ENCODE peak calls at places on chromosomes 7 and 10, in four cellular contexts. H, K, R and M are unnamed samples.

GRCh38 chr10:55476129-55476528 is 675.1 kb upstream of the PCDH15 start:
- DNase-seq in H (no peak), K (no peak), R (no peak), M (no peak)

GRCh38 chr10:86583983-86584382 is 62.4 kb upstream of the WAPL start:
- DNase-seq in H (no peak), K (no peak), R (no peak), M (no peak)

GRCh38 chr10:100766693-100767427 is 21.5 kb downstream of the PAX2 start:
- DNase-seq in H (no peak), K (no peak), R (no peak), M (no peak)

GRCh38 chr10:68106656-68107055 is 2.6 kb upstream of the MYPN start:
- DNase-seq in H (peak), K (no peak), R (no peak), M (no peak)

GRCh38 chr7:34849163-34849960 is 187.9 kb downstream of the DPY19L1 start:
- DNase-seq in H (no peak), K (peak), R (no peak), M (no peak)

GRCh38 chr7:64887756-64888508 is 15.1 kb upstream of the ZNF273 start:
- DNase-seq in H (no peak), K (no peak), R (no peak), M (no peak)

GRCh38 chr7:100559127-100559526 is 14.6 kb downstream of the SAP25 start:
- DNase-seq in H (no peak), K (no peak), R (no peak), M (no peak)

GRCh38 chr7:150428671-150429451 is 21.6 kb upstream of the GIMAP8 start:
- DNase-seq in H (no peak), K (no peak), R (no peak), M (no peak)

GRCh38 chr7:45073843-45074737 is 14.7 kb downstream of the NACAD start:
- DNase-seq in H (no peak), K (no peak), R (no peak), M (no peak)

GRCh38 chr7:152050547-152050971 is 25.1 kb downstream of the GALNT11 start:
- DNase-seq in H (no peak), K (no peak), R (no peak), M (no peak)

GRCh38 chr10:35386594-35387174 is 50.4 kb downstream of the CCNY start:
- DNase-seq in H (no peak), K (peak), R (no peak), M (no peak)

GRCh38 chr10:125001313-125002043 is 59.6 kb downstream of the ZRANB1 start:
- DNase-seq in H (no peak), K (no peak), R (no peak), M (peak)

GRCh38 chr10:109889867-109890266 is 33.4 kb downstream of the XPNPEP1 start:
- DNase-seq in H (no peak), K (peak), R (no peak), M (no peak)

GRCh38 chr10:49817845-49818244 is 55.7 kb upstream of the OGDHL start:
- DNase-seq in H (no peak), K (peak), R (no peak), M (no peak)

GRCh38 chr7:46839651-46840050 is 742.3 kb downstream of the TNS3 start:
- DNase-seq in H (no peak), K (peak), R (no peak), M (no peak)

GRCh38 chr7:149147730-149148653 is 739 bp downstream of the ZNF398 start:
- DNase-seq in H (no peak), K (peak), R (peak), M (peak)

GRCh38 chr10:6044651-6045599 is 17.2 kb downstream of the IL2RA start:
- DNase-seq in H (no peak), K (no peak), R (no peak), M (no peak)

GRCh38 chr7:51774178-51774577 is 457.6 kb upstream of the COBL start:
- DNase-seq in H (no peak), K (no peak), R (no peak), M (no peak)

GRCh38 chr10:88791924-88792323 is 10.6 kb upstream of the LIPM start:
- DNase-seq in H (peak), K (peak), R (no peak), M (no peak)

GRCh38 chr10:130427216-130427722 is 291.1 kb downstream of the GLRX3 start:
- DNase-seq in H (no peak), K (no peak), R (no peak), M (no peak)

GRCh38 chr7:38630720-38631673 is at the start of gene AMPH:
- DNase-seq in H (no peak), K (peak), R (peak), M (no peak)

GRCh38 chr10:3435671-3436070 is 263.1 kb upstream of the PITRM1 start:
- DNase-seq in H (no peak), K (peak), R (no peak), M (no peak)

GRCh38 chr10:130190737-130191115 is 54.5 kb downstream of the GLRX3 start:
- DNase-seq in H (no peak), K (no peak), R (no peak), M (no peak)

GRCh38 chr7:134029743-134030142 is 97.4 kb upstream of the LRGUK start:
- DNase-seq in H (no peak), K (no peak), R (no peak), M (no peak)

GRCh38 chr7:22357311-22358175 is 589 bp upstream of the RAPGEF5 start:
- DNase-seq in H (peak), K (peak), R (no peak), M (no peak)

GRCh38 chr7:64098-64521 is 128.3 kb upstream of the FAM20C start:
- DNase-seq in H (peak), K (peak), R (peak), M (no peak)

GRCh38 chr10:122648599-122649428 is 50.8 kb downstream of the C10orf120 start:
- DNase-seq in H (peak), K (peak), R (no peak), M (no peak)

GRCh38 chr10:16436367-16436757 is 448 bp upstream of the PTER start:
- DNase-seq in H (no peak), K (no peak), R (no peak), M (no peak)

GRCh38 chr10:80459047-80459865 is 5.1 kb downstream of the TSPAN14 start:
- DNase-seq in H (no peak), K (no peak), R (no peak), M (no peak)

GRCh38 chr7:27723086-27723485 is 16.9 kb upstream of the TAX1BP1 start:
- DNase-seq in H (no peak), K (peak), R (no peak), M (no peak)

DNA sequence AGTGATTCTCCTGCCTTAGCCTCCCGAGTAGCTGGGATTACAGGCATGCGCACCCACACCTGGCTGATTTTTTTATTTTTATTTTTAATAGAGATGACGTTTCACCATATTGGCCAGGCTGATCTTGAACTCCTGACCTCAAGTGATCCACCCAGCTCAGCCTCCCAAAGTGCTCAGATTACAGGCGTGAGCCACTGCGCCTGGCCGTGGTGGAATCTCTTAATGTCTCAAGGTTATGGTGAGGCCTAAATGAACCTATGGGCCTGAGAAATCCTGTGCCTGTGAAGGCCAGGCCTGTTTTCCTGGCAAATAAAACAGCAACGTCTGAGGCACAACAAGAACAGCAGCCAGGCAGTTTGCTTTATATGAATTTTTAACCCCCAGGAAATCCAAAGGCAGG is 297.6 kb upstream of the ZMIZ1 start:
- DNase-seq in H (no peak), K (no peak), R (no peak), M (no peak)
- TF ChIP-seq CTCF in H (no peak), K (no peak), R (no peak), M (no peak)

DNA sequence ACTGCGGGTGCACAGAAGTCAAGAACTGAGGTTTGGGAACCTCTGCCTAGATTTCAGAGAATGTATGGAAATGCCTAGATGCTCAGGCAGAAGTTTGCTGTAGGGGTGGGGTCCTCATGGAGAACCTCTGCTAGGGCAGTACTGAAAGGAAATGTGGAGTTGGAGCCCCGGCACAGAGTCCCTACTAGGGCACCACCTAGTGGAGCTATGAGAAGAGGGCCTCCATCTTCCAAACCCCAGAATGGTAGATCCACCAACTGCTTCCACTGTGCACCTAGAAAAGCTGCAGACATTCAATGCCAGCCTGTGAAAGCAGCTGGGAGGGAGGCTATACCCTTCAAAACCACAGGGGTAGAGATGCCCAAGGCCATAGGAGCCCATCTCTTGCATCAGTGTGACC is 1336.0 kb upstream of the CELF2 start:
- DNase-seq in H (no peak), K (no peak), R (no peak), M (no peak)
- TF ChIP-seq CTCF in H (no peak), K (no peak), R (no peak), M (no peak)

GRCh38 chr10:69213601-69214311 is 6.4 kb upstream of the HKDC1 start:
- DNase-seq in H (no peak), K (no peak), R (no peak), M (no peak)
- TF ChIP-seq CTCF in H (no peak), K (no peak), R (no peak), M (no peak)

DNA sequence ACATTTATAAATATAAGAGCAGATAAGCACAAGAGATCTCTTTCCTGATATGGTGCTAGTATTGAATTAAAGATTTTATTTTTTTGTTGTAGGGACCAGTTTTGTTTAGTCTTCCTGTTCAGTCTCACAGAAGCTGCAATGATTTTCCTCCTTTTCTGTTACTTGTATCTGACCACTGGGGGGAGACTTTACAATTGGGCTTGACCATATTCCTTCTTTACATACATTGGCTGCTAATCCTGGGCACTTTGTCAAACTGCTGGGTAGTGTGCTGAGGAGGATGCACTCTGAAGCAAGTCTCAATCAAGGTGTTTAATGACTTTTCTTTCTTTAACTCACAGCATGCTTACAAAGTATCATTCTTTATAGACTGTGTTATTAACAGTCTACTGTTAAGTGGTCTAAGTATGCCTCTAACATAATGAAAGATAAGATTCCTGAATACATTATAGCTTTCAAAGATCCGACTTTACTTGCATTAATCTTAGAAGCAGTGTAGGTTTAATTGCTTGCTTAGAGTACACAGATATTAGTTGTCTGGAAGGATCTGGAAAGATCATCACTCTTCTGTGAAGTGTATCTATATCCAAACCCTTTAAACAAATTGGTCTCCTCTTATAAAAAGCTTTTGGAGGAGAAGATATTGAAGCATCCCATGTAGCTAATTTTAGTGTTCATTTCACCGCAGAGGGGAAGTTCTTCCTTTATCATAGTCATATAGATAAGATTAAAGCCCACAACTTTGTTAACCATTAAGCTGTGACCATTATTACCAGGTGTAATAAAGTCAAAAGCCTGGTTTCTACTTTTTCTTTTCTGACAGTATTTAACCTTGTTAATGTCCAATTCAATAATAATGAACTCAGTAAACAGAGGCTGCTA is 3.2 kb downstream of the PALS2 start:
- DNase-seq in H (peak), K (peak), R (no peak), M (no peak)
- TF ChIP-seq CTCF in H (peak), K (peak), R (peak), M (no peak)

DNA sequence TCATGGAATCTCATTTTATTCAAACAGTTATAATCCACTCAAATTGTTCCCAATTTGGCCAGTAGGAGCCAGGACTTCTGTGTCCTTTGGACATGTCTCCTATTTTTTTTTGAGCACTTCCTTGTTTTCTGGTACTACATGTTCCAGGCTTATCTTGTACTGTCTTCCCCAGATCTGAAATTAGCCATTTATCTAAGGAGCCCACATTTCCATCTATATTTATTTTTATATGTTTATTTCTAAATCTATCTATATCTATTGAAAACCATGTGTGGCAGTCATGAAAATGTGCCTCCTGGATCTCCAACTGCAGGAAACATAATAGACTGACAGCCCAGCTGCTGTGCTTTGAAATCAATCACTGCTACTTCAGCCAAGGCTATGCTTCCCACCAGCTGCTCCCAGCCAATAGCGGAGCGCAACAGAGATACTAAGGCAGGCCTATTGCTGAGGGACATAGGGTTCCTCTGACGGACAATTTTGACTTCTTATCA is 147.1 kb downstream of the LRRC4 start:
- DNase-seq in H (no peak), K (no peak), R (no peak), M (no peak)
- TF ChIP-seq CTCF in H (no peak), K (no peak), R (no peak), M (no peak)

GRCh38 chr7:49060743-49061142 is 136.4 kb downstream of the CDC14C start:
- DNase-seq in H (no peak), K (no peak), R (no peak), M (no peak)
- TF ChIP-seq CTCF in H (no peak), K (no peak), R (no peak), M (no peak)

GRCh38 chr10:119116326-119116951 is 12.5 kb downstream of the DENND10 start:
- DNase-seq in H (no peak), K (no peak), R (no peak), M (no peak)

GRCh38 chr10:119120413-119120867 is 16.5 kb downstream of the DENND10 start:
- DNase-seq in H (no peak), K (no peak), R (no peak), M (no peak)

GRCh38 chr10:119119400-119119799 is 15.5 kb downstream of the DENND10 start:
- DNase-seq in H (no peak), K (no peak), R (no peak), M (no peak)

GRCh38 chr10:119118231-119118630 is 14.3 kb downstream of the DENND10 start:
- DNase-seq in H (no peak), K (no peak), R (no peak), M (no peak)

DNA sequence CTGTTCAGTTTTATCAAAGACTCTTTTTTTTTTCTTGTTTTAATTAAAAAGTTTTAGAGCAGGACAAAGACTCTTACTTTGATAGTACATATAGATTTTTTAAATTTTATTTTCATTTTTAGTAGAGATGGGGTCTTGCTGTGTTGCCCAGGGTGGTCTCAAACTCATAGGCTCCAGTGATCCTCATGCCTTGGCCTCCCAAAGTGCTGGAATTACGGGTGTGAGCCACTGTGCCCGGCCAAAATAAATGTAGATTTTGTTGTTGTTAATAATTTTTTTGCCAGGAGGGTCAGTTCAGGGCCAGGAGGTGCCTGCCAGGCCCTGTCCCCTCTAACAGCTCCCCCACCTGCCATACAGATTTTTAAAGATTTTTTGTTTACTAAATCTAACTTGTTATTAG is 17.0 kb downstream of the DENND10 start:
- DNase-seq in H (no peak), K (no peak), R (no peak), M (no peak)
- TF ChIP-seq CTCF in H (no peak), K (no peak), R (no peak), M (no peak)

GRCh38 chr10:58412502-58412961 is 27.3 kb downstream of the TFAM start:
- DNase-seq in H (no peak), K (no peak), R (no peak), M (no peak)
- TF ChIP-seq CTCF in H (peak), K (no peak), R (no peak), M (no peak)

GRCh38 chr10:47260505-47261111 is 39.4 kb upstream of the GDF10 start:
- DNase-seq in H (no peak), K (no peak), R (no peak), M (no peak)
- TF ChIP-seq CTCF in H (no peak), K (no peak), R (no peak), M (no peak)